ENCODE peak calls at places on chromosome 15, in five cellular contexts. Q, I, P, A and T are unnamed samples.

GRCh38 chr15:48472756-48473155 is 141.5 kb downstream of the DUT start:
- DNase-seq in P (no peak), Q (no peak), I (peak; percentile 67), A (no peak), T (no peak)

GRCh38 chr15:75850708-75851107 is 7.5 kb downstream of the UBE2Q2 start:
- DNase-seq in P (no peak), Q (no peak), I (no peak), A (no peak), T (no peak)

GRCh38 chr15:69402816-69403215 is 11.3 kb upstream of the KIF23 start:
- DNase-seq in Q (no peak), A (no peak), P (no peak), I (no peak), T (no peak)

GRCh38 chr15:70505411-70505919 is 257.9 kb downstream of the UACA start:
- DNase-seq in A (no peak), P (no peak), I (peak; percentile 94), Q (no peak), T (no peak)

GRCh38 chr15:27183182-27183581 is 212.2 kb downstream of the GABRG3 start:
- DNase-seq in P (no peak), I (no peak), A (no peak), Q (no peak), T (no peak)

GRCh38 chr15:67833504-67834248 is 6.2 kb downstream of the RNU6-1 start:
- DNase-seq in A (no peak), Q (peak; percentile 97), P (peak; percentile 80), I (peak; percentile 39), T (peak; percentile 79)

GRCh38 chr15:92670625-92671024 is 15.1 kb upstream of the FAM174B start:
- DNase-seq in P (no peak), I (no peak), Q (no peak), A (no peak), T (no peak)

GRCh38 chr15:80173022-80173759 is 20.4 kb downstream of the FAH start:
- DNase-seq in A (no peak), P (peak; percentile 67), I (peak; percentile 68), Q (peak; percentile 82), T (peak; percentile 83)

GRCh38 chr15:42744200-42744599 is 7.3 kb upstream of the CDAN1 start:
- DNase-seq in P (no peak), I (no peak), A (no peak), Q (no peak), T (no peak)

GRCh38 chr15:59346951-59347350 is 25.7 kb downstream of the MYO1E start:
- DNase-seq in A (no peak), P (no peak), Q (no peak), I (no peak), T (no peak)

GRCh38 chr15:80921736-80922135 is 67.9 kb downstream of the MESD start:
- DNase-seq in A (no peak), P (no peak), I (no peak), Q (no peak), T (no peak)

GRCh38 chr15:28003302-28004037 is 95.6 kb downstream of the OCA2 start:
- DNase-seq in P (no peak), A (no peak), I (no peak), Q (no peak), T (no peak)

GRCh38 chr15:78077053-78077859 is at the start of gene TBC1D2B:
- DNase-seq in I (peak; percentile 52), P (peak; percentile 84), Q (peak; percentile 73), A (peak; percentile 70), T (peak; percentile 86)

GRCh38 chr15:68054658-68055223 is 626 bp downstream of the PIAS1 start:
- DNase-seq in P (peak; percentile 90), I (peak; percentile 65), Q (peak; percentile 66), A (peak; percentile 61), T (no peak)

GRCh38 chr15:48395532-48396011 is 64.3 kb downstream of the DUT start:
- DNase-seq in Q (no peak), I (peak; percentile 69), A (peak; percentile 86), P (no peak), T (no peak)

GRCh38 chr15:50261979-50262378 is 3.5 kb downstream of the HDC start:
- DNase-seq in P (no peak), Q (no peak), A (no peak), I (no peak), T (no peak)

GRCh38 chr15:47398594-47398993 is 318.7 kb upstream of the SEMA6D start:
- DNase-seq in A (no peak), P (no peak), I (no peak), Q (no peak), T (no peak)

GRCh38 chr15:99566157-99566900 is 545 bp downstream of the MEF2A start:
- DNase-seq in I (peak; percentile 17), Q (peak; percentile 26), A (peak; percentile 35), P (peak; percentile 58), T (peak; percentile 58)

GRCh38 chr15:85298366-85298765 is 82.0 kb upstream of the AKAP13 start:
- DNase-seq in A (no peak), I (no peak), Q (no peak), P (no peak), T (no peak)

GRCh38 chr15:72313881-72314280 is 6.1 kb downstream of the CELF6 start:
- DNase-seq in A (no peak), I (no peak), Q (no peak), P (no peak), T (no peak)

GRCh38 chr15:99343836-99344551 is 92.7 kb downstream of the LRRC28 start:
- DNase-seq in P (peak; percentile 33), A (peak; percentile 43), I (no peak), Q (peak; percentile 20), T (peak; percentile 23)

GRCh38 chr15:90083419-90083818 is 18.8 kb downstream of the IDH2 start:
- DNase-seq in I (no peak), Q (no peak), A (no peak), P (no peak), T (no peak)

GRCh38 chr15:22930782-22931484 is 49.2 kb downstream of the CYFIP1 start:
- DNase-seq in P (no peak), A (peak; percentile 43), I (peak; percentile 9), Q (no peak), T (no peak)

GRCh38 chr15:90315276-90315982 is 36.7 kb upstream of the ZNF774 start:
- DNase-seq in Q (no peak), A (peak; percentile 85), I (peak; percentile 58), P (peak; percentile 35), T (no peak)

GRCh38 chr15:98444067-98444600 is 204.2 kb upstream of the IGF1R start:
- DNase-seq in Q (no peak), P (no peak), A (no peak), I (no peak), T (no peak)

GRCh38 chr15:39896837-39897236 is 23.2 kb downstream of the GPR176 start:
- DNase-seq in A (no peak), P (no peak), I (no peak), Q (no peak), T (no peak)

GRCh38 chr15:38299216-38299615 is 46.6 kb downstream of the SPRED1 start:
- DNase-seq in A (no peak), P (no peak), Q (no peak), I (peak; percentile 52), T (no peak)

GRCh38 chr15:99729920-99730319 is 3.3 kb downstream of the LYSMD4 start:
- DNase-seq in I (peak; percentile 34), A (peak; percentile 38), P (peak; percentile 13), Q (peak; percentile 44), T (peak; percentile 45)

GRCh38 chr15:72339777-72340177 is 19.8 kb upstream of the CELF6 start:
- DNase-seq in A (no peak), I (peak; percentile 77), Q (no peak), P (no peak), T (no peak)

GRCh38 chr15:87722941-87723691 is 533.4 kb downstream of the NTRK3 start:
- DNase-seq in I (peak; percentile 93), A (no peak), Q (no peak), P (no peak), T (no peak)

GRCh38 chr15:51046799-51047449 is 47.8 kb downstream of the TNFAIP8L3 start:
- DNase-seq in P (no peak), Q (peak; percentile 18), I (peak; percentile 34), A (peak; percentile 35), T (no peak)

GRCh38 chr15:24877174-24877573 is 77.6 kb upstream of the SNRPN start:
- DNase-seq in Q (no peak), I (no peak), P (no peak), A (no peak), T (no peak)

GRCh38 chr15:88077249-88077810 is 179.2 kb downstream of the NTRK3 start:
- DNase-seq in I (peak; percentile 65), P (no peak), Q (no peak), A (no peak), T (no peak)